ENCODE peak calls at places on chromosomes 16 and 17, in five cellular contexts. P, K, H, O and C are unnamed samples.

GRCh38 chr16:2715519-2715918 is 4.5 kb downstream of the PRSS27 start:
- DNase-seq in P (peak; percentile 68), K (no peak), H (peak; percentile 83), O (peak; percentile 67), C (peak; percentile 67)

GRCh38 chr17:27367121-27367981 is 73.4 kb downstream of the WSB1 start:
- DNase-seq in P (no peak), K (no peak), H (no peak), O (no peak), C (no peak)

GRCh38 chr16:11748404-11749254 is 6.0 kb upstream of the TXNDC11 start:
- DNase-seq in P (no peak), K (no peak), H (no peak), O (no peak), C (no peak)

GRCh38 chr17:2197271-2197670 is 106.3 kb downstream of the SMG6 start:
- DNase-seq in P (no peak), K (no peak), H (no peak), O (no peak), C (no peak)

GRCh38 chr17:2899911-2900310 is 103.7 kb downstream of the RAP1GAP2 start:
- DNase-seq in P (no peak), K (no peak), H (no peak), O (no peak), C (no peak)

GRCh38 chr17:30352247-30352814 is 18.5 kb upstream of the TMIGD1 start:
- DNase-seq in P (no peak), K (no peak), H (no peak), O (no peak), C (no peak)

GRCh38 chr16:17561056-17561455 is 90.3 kb upstream of the XYLT1 start:
- DNase-seq in P (no peak), K (no peak), H (no peak), O (no peak), C (no peak)

GRCh38 chr17:74176546-74177001 is 26.9 kb upstream of the RPL38 start:
- DNase-seq in P (peak; percentile 29), K (peak; percentile 30), H (no peak), O (peak; percentile 78), C (no peak)

GRCh38 chr16:26988186-26988585 is 78.5 kb upstream of the C16orf82 start:
- DNase-seq in P (no peak), K (no peak), H (no peak), O (no peak), C (no peak)

GRCh38 chr17:55495239-55495638 is 16.0 kb downstream of the SMIM36 start:
- DNase-seq in P (no peak), K (no peak), H (no peak), O (no peak), C (no peak)

GRCh38 chr16:84548971-84549844 is 44.7 kb upstream of the MEAK7 start:
- DNase-seq in P (no peak), K (no peak), H (no peak), O (no peak), C (no peak)

GRCh38 chr17:17837966-17838962 is 1.5 kb upstream of the SREBF1 start:
- DNase-seq in P (peak; percentile 74), K (peak; percentile 59), H (peak; percentile 85), O (peak; percentile 73), C (no peak)

GRCh38 chr16:56812884-56813283 is 52.1 kb upstream of the SLC12A3 start:
- DNase-seq in P (no peak), K (no peak), H (no peak), O (peak; percentile 56), C (no peak)

GRCh38 chr17:67605259-67605912 is 112.3 kb upstream of the NOL11 start:
- DNase-seq in P (peak; percentile 67), K (no peak), H (no peak), O (no peak), C (peak; percentile 11)

GRCh38 chr16:84518804-84519341 is 14.4 kb upstream of the MEAK7 start:
- DNase-seq in P (no peak), K (no peak), H (no peak), O (no peak), C (no peak)

GRCh38 chr17:17236295-17237025 is 508 bp downstream of the FLCN start:
- DNase-seq in P (no peak), K (no peak), H (no peak), O (peak; percentile 82), C (no peak)

GRCh38 chr17:55314784-55315491 is 50.2 kb downstream of the HLF start:
- DNase-seq in P (no peak), K (no peak), H (no peak), O (no peak), C (no peak)

GRCh38 chr16:85064186-85064585 is 36.6 kb downstream of the KIAA0513 start:
- DNase-seq in P (no peak), K (no peak), H (no peak), O (no peak), C (no peak)

GRCh38 chr17:50847566-50847965 is 12.2 kb downstream of the WFIKKN2 start:
- DNase-seq in P (no peak), K (no peak), H (no peak), O (no peak), C (no peak)

DNA sequence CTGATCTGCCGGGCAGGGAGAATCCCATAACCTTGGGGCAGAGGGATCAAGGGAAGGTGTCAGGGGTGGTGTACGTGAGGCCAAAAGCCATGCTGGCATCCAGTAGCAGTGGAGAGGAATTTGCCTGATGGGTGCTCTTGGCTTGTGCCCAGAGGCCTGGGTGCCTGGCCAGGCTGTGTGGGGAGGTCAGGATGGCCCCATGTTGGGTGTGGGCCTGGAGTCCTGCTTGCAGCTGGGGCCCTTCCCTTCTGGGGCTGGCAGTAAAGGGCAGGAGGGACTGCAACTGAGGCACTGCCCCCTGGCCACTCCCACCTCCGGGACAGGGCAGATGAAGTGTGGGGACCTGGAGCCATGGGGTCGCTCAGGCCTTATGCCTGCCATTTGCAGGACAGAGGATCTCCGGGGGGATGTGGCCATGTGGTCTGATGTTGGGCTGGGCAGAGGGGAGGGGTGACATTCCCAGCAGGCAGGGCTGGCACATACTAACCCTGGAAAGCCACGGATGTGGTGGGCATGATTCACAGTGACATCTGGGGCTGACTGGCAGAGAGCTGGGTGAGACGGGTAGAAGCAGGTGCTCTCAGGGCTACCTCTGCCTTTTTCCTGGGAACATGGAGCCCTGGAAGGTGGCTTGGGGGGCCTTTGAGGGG is 3.5 kb downstream of the FMNL1 start:
- DNase-seq in P (no peak), K (no peak), H (no peak), O (no peak), C (no peak)
- H3K4me3 ChIP-seq in P (peak overlapping the region; percentile 10), K (peak overlapping the region; percentile 67), H (peak overlapping the region; percentile 64), O (no peak overlapping the region), C (no peak overlapping the region)

DNA sequence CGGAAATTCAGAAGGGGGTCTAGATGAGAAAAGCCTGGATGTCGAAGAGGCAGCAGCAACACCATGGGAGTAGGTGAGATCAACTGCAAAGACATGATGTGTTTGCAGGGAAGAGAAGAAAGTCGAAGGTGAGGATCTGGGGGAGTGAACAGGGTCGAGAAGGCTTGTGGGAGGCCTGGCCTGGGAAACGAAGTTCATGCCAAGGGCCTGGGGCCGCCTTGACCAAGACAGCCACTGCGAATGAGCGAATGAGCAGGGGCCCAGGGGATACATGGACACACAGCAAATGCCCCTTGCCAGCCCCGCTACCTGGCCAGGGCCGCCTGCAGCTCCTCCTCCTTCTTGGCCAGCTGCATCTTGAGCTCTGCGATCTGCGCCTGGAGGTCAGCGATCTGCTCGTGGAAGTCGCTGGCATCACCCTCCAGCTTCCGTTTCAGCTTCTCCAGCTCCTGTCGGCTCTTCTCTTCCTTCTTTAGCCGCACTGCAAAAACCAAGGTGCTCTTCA is 87.1 kb downstream of the NDE1 start:
- DNase-seq in P (no peak), K (no peak), H (no peak), O (no peak), C (no peak)
- H3K27ac ChIP-seq in P (no peak overlapping the region), K (no peak overlapping the region), H (no peak overlapping the region), O (no peak overlapping the region), C (no peak overlapping the region)

GRCh38 chr16:71459510-71459909 is 2.5 kb downstream of the ZNF23 start:
- DNase-seq in P (no peak), K (no peak), H (no peak), O (peak; percentile 33), C (no peak)
- H3K4me3 ChIP-seq in P (no peak overlapping the region), K (no peak overlapping the region), H (no peak overlapping the region), O (peak overlapping the region; percentile 95), C (no peak overlapping the region)

GRCh38 chr17:42274273-42274542 is 2.0 kb downstream of the STAT5B start:
- DNase-seq in P (no peak), K (no peak), H (no peak), O (no peak), C (no peak)
- H3K27ac ChIP-seq in P (no peak overlapping the region), K (no peak overlapping the region), H (peak overlapping the region; percentile 61), O (no peak overlapping the region), C (no peak overlapping the region)

GRCh38 chr16:66548868-66549267 is 1.1 kb downstream of the TK2 start:
- DNase-seq in P (no peak), K (no peak), H (no peak), O (no peak), C (no peak)
- H3K4me3 ChIP-seq in P (peak overlapping the region; percentile 89), K (peak overlapping the region; percentile 63), H (peak overlapping the region; percentile 75), O (peak overlapping the region; percentile 77), C (peak overlapping the region; percentile 97)